ENCODE peak calls at places on chromosome 14, in nine cellular contexts. L is activated CD4-positive, CD25-positive, alpha-beta regulatory T cell; I is NCI-H460; V is nephron progenitor cell; P is left ventricle myocardium inferior; C is K562; G is activated T-helper 1 cell treated with anti-CD3 and anti-CD28 coated beads, Interleukin-2, amount 50 U/mL, for 16 hours; Y is progenitor cell of endocrine pancreas; B is colonic mucosa. W is an unnamed sample.

GRCh38 chr14:31243860-31244259 is 36.3 kb upstream of the HECTD1 start:
- DNase-seq in L (peak; percentile 1), I (no peak), V (no peak), P (no peak), C (no peak), G (no peak), Y (no peak), B (peak; percentile 78), W (no peak)

GRCh38 chr14:39440975-39441374 is 8.7 kb upstream of the FBXO33 start:
- DNase-seq in L (no peak), I (no peak), V (no peak), P (no peak), C (no peak), G (no peak), Y (no peak), B (no peak), W (no peak)

GRCh38 chr14:71206766-71207371 is 299.6 kb downstream of the PCNX1 start:
- DNase-seq in L (no peak), I (no peak), V (no peak), P (peak; percentile 55), C (no peak), G (no peak), Y (no peak), B (no peak), W (peak; percentile 70)

GRCh38 chr14:91400696-91401095 is 16.9 kb downstream of the CCDC88C start:
- DNase-seq in L (no peak), I (no peak), V (no peak), P (no peak), C (no peak), G (no peak), Y (no peak), B (no peak), W (no peak)

GRCh38 chr14:36315159-36315853 is 5.1 kb downstream of the MBIP start:
- DNase-seq in L (peak; percentile 2), I (no peak), V (no peak), P (no peak), C (no peak), G (no peak), Y (no peak), B (no peak), W (no peak)

GRCh38 chr14:89576132-89576923 is 159.3 kb upstream of the FOXN3 start:
- DNase-seq in L (no peak), I (no peak), V (peak; percentile 27), P (no peak), C (no peak), G (no peak), Y (no peak), B (no peak), W (no peak)

GRCh38 chr14:68249534-68250517 is 430.2 kb downstream of the RAD51B start:
- DNase-seq in L (no peak), I (no peak), V (peak; percentile 13), P (no peak), C (no peak), G (no peak), Y (no peak), B (no peak), W (no peak)

GRCh38 chr14:95133282-95133681 is 24.0 kb downstream of the DICER1 start:
- DNase-seq in L (no peak), I (no peak), V (no peak), P (no peak), C (no peak), G (no peak), Y (no peak), B (no peak), W (no peak)

GRCh38 chr14:70098257-70098809 is 90.4 kb downstream of the SLC8A3 start:
- DNase-seq in L (no peak), I (no peak), V (no peak), P (no peak), C (no peak), G (no peak), Y (no peak), B (no peak), W (no peak)

GRCh38 chr14:104150201-104151027 is 12.0 kb downstream of the KIF26A start:
- DNase-seq in L (no peak), I (no peak), V (peak; percentile 75), P (no peak), C (no peak), G (no peak), Y (no peak), B (no peak), W (no peak)

GRCh38 chr14:74240794-74241610 is 1.8 kb downstream of the VSX2 start:
- DNase-seq in L (no peak), I (no peak), V (peak; percentile 53), P (no peak), C (no peak), G (no peak), Y (no peak), B (no peak), W (no peak)

GRCh38 chr14:75011356-75012097 is 8.8 kb downstream of the EIF2B2 start:
- DNase-seq in L (no peak), I (no peak), V (no peak), P (no peak), C (no peak), G (no peak), Y (no peak), B (no peak), W (no peak)

GRCh38 chr14:51727526-51727925 is 75.8 kb downstream of the FRMD6 start:
- DNase-seq in L (no peak), I (no peak), V (no peak), P (no peak), C (no peak), G (no peak), Y (no peak), B (no peak), W (no peak)

GRCh38 chr14:24368562-24369252 is 723 bp downstream of the NFATC4 start:
- DNase-seq in L (no peak), I (no peak), V (peak; percentile 79), P (peak; percentile 52), C (peak; percentile 42), G (no peak), Y (peak; percentile 44), B (peak; percentile 48), W (peak; percentile 58)

GRCh38 chr14:77980475-77981321 is 180.8 kb downstream of the ADCK1 start:
- DNase-seq in L (no peak), I (no peak), V (peak; percentile 49), P (no peak), C (no peak), G (no peak), Y (peak; percentile 57), B (peak; percentile 36), W (peak; percentile 55)

GRCh38 chr14:35355981-35356839 is 48.3 kb downstream of the NFKBIA start:
- DNase-seq in L (no peak), I (no peak), V (no peak), P (no peak), C (peak; percentile 76), G (no peak), Y (no peak), B (peak; percentile 93), W (no peak)

GRCh38 chr14:67137744-67138371 is 51.4 kb upstream of the GARIN2 start:
- DNase-seq in L (no peak), I (peak; percentile 5), V (no peak), P (no peak), C (peak; percentile 26), G (no peak), Y (no peak), B (no peak), W (no peak)

GRCh38 chr14:69937367-69937777 is 58.2 kb downstream of the SMOC1 start:
- DNase-seq in L (no peak), I (no peak), V (peak; percentile 52), P (no peak), C (no peak), G (no peak), Y (no peak), B (no peak), W (no peak)

GRCh38 chr14:92942576-92942975 is 19.6 kb downstream of the CHGA start:
- DNase-seq in L (no peak), I (no peak), V (no peak), P (no peak), C (no peak), G (no peak), Y (no peak), B (no peak), W (no peak)

GRCh38 chr14:69039287-69039628 is 60.2 kb upstream of the ACTN1 start:
- DNase-seq in L (no peak), I (no peak), V (no peak), P (no peak), C (no peak), G (no peak), Y (no peak), B (no peak), W (no peak)

GRCh38 chr14:105899071-105899641 is 372.8 kb downstream of the TMEM121 start:
- DNase-seq in L (no peak), I (no peak), V (no peak), P (no peak), C (peak; percentile 2), G (no peak), Y (no peak), B (no peak), W (no peak)

GRCh38 chr14:102591372-102591943 is 991 bp upstream of the RCOR1 start:
- DNase-seq in L (no peak), I (no peak), V (peak; percentile 43), P (peak; percentile 53), C (peak; percentile 40), G (no peak), Y (peak; percentile 20), B (peak; percentile 54), W (peak; percentile 27)

GRCh38 chr14:77883479-77884238 is 83.8 kb downstream of the ADCK1 start:
- DNase-seq in L (no peak), I (no peak), V (no peak), P (no peak), C (no peak), G (no peak), Y (no peak), B (no peak), W (no peak)

GRCh38 chr14:95068521-95068920 is 88.8 kb downstream of the DICER1 start:
- DNase-seq in L (no peak), I (no peak), V (no peak), P (no peak), C (no peak), G (no peak), Y (no peak), B (no peak), W (no peak)

GRCh38 chr14:103801459-103801858 is 45.9 kb downstream of the PPP1R13B start:
- DNase-seq in L (no peak), I (no peak), V (no peak), P (no peak), C (no peak), G (no peak), Y (no peak), B (no peak), W (no peak)

GRCh38 chr14:64364907-64365306 is 23.2 kb upstream of the MTHFD1 start:
- DNase-seq in L (no peak), I (no peak), V (no peak), P (no peak), C (no peak), G (no peak), Y (no peak), B (no peak), W (no peak)

GRCh38 chr14:89247457-89248122 is 169.4 kb downstream of the FOXN3 start:
- DNase-seq in L (no peak), I (no peak), V (no peak), P (no peak), C (no peak), G (no peak), Y (no peak), B (no peak), W (no peak)

GRCh38 chr14:101226603-101227425 is 323.3 kb upstream of the RTL1 start:
- DNase-seq in L (no peak), I (no peak), V (no peak), P (no peak), C (no peak), G (no peak), Y (no peak), B (peak; percentile 17), W (no peak)

GRCh38 chr14:101709533-101709881 is 52.0 kb upstream of the PPP2R5C start:
- DNase-seq in L (no peak), I (no peak), V (no peak), P (no peak), C (no peak), G (no peak), Y (no peak), B (no peak), W (no peak)

GRCh38 chr14:104568620-104569019 is 10.9 kb upstream of the C14orf180 start:
- DNase-seq in L (no peak), I (no peak), V (no peak), P (no peak), C (no peak), G (no peak), Y (no peak), B (no peak), W (no peak)

GRCh38 chr14:90274019-90274418 is 17.7 kb downstream of the PSMC1 start:
- DNase-seq in L (no peak), I (peak; percentile 23), V (no peak), P (no peak), C (no peak), G (no peak), Y (no peak), B (no peak), W (no peak)